ENCODE peak calls at places on chromosome 20, in five cellular contexts. Z is anterior cingulate cortex; H is NCI-H774; B is stimulated activated naive CD8-positive, alpha-beta T cell treated with anti-CD3 and anti-CD28 coated beads, Interleukin-15, Interleukin-2, amounts not matched to agents 100 U/mL and 50 U/mL, for 24 hours; S is effector CD8-positive, alpha-beta T cell. L is an unnamed sample.

GRCh38 chr20:58611236-58612020 is 39.7 kb upstream of the STX16 start:
- DNase-seq in Z (no peak), H (no peak), B (no peak), S (no peak), L (no peak)

GRCh38 chr20:9215539-9215938 is 146.7 kb downstream of the PLCB4 start:
- DNase-seq in Z (no peak), H (no peak), B (no peak), S (no peak), L (no peak)

GRCh38 chr20:57076202-57076651 is 190.2 kb downstream of the BMP7 start:
- DNase-seq in Z (no peak), H (no peak), B (no peak), S (no peak), L (no peak)

GRCh38 chr20:34189572-34190163 is 51.6 kb upstream of the ASIP start:
- DNase-seq in Z (no peak), H (no peak), B (no peak), S (no peak), L (no peak)

GRCh38 chr20:63775096-63775978 is 35.8 kb downstream of the SLC2A4RG start:
- DNase-seq in Z (peak), H (no peak), B (peak), S (peak), L (peak)

GRCh38 chr20:23122321-23122720 is 36.2 kb upstream of the CD93 start:
- DNase-seq in Z (no peak), H (no peak), B (no peak), S (no peak), L (no peak)

GRCh38 chr20:62377615-62378085 is 9.3 kb upstream of the RPS21 start:
- DNase-seq in Z (peak), H (no peak), B (no peak), S (no peak), L (peak)

GRCh38 chr20:9160760-9161159 is 91.9 kb downstream of the PLCB4 start:
- DNase-seq in Z (no peak), H (no peak), B (no peak), S (no peak), L (no peak)

GRCh38 chr20:37518606-37519507 is 2.2 kb upstream of the NNAT start:
- DNase-seq in Z (peak), H (peak), B (no peak), S (no peak), L (no peak)

GRCh38 chr20:51635680-51636079 is 93.2 kb upstream of the NFATC2 start:
- DNase-seq in Z (no peak), H (no peak), B (no peak), S (no peak), L (no peak)

GRCh38 chr20:62441986-62442539 is 14.7 kb upstream of the RBBP8NL start:
- DNase-seq in Z (no peak), H (no peak), B (no peak), S (no peak), L (no peak)

GRCh38 chr20:59074456-59074855 is 31.9 kb upstream of the PRELID3B start:
- DNase-seq in Z (no peak), H (no peak), B (no peak), S (no peak), L (no peak)

GRCh38 chr20:60993647-60994046 is 258.4 kb upstream of the CDH4 start:
- DNase-seq in Z (no peak), H (no peak), B (no peak), S (no peak), L (no peak)

GRCh38 chr20:48945840-48946514 is 24.5 kb downstream of the ARFGEF2 start:
- DNase-seq in Z (no peak), H (no peak), B (no peak), S (no peak), L (no peak)

GRCh38 chr20:45506927-45507820 is 8.2 kb downstream of the SPINT3 start:
- DNase-seq in Z (no peak), H (no peak), B (no peak), S (no peak), L (no peak)

GRCh38 chr20:57829805-57830514 is 120.1 kb upstream of the PMEPA1 start:
- DNase-seq in Z (no peak), H (no peak), B (no peak), S (no peak), L (no peak)

GRCh38 chr20:53809242-53809641 is 215.6 kb upstream of the ZNF217 start:
- DNase-seq in Z (no peak), H (no peak), B (no peak), S (no peak), L (no peak)

GRCh38 chr20:19211661-19212523 is 550 bp upstream of the SLC24A3 start:
- DNase-seq in Z (peak), H (no peak), B (no peak), S (no peak), L (no peak)